ENCODE peak calls at places on chromosome 7, in seven cellular contexts. One of them, this sample, is unnamed.

GRCh38 chr7:117828831-117829230 is 44.4 kb downstream of the CTTNBP2 start:
- DNase-seq in brain microvascular endothelial cell: no peak
- DNase-seq in HCT116: no peak
- DNase-seq in GM12878: no peak
- DNase-seq in CD8-positive, alpha-beta T cell: no peak
- DNase-seq in PC-9: no peak
- DNase-seq in left ventricle myocardium inferior: no peak
- DNase-seq in this sample: no peak

GRCh38 chr7:47572939-47573757 is 8.8 kb downstream of the TNS3 start:
- DNase-seq in HCT116: no peak
- DNase-seq in PC-9: no peak
- DNase-seq in brain microvascular endothelial cell: no peak
- DNase-seq in CD8-positive, alpha-beta T cell: no peak
- DNase-seq in GM12878: no peak
- DNase-seq in left ventricle myocardium inferior: no peak
- DNase-seq in this sample: no peak

GRCh38 chr7:149722356-149722957 is 50.9 kb downstream of the ZNF467 start:
- DNase-seq in HCT116: no peak
- DNase-seq in PC-9: no peak
- DNase-seq in GM12878: no peak
- DNase-seq in left ventricle myocardium inferior: no peak
- DNase-seq in brain microvascular endothelial cell: no peak
- DNase-seq in CD8-positive, alpha-beta T cell: no peak
- DNase-seq in this sample: no peak

GRCh38 chr7:77580762-77581350 is 43.8 kb downstream of the PTPN12 start:
- DNase-seq in left ventricle myocardium inferior: no peak
- DNase-seq in PC-9: no peak
- DNase-seq in brain microvascular endothelial cell: peak
- DNase-seq in HCT116: no peak
- DNase-seq in GM12878: no peak
- DNase-seq in CD8-positive, alpha-beta T cell: no peak
- DNase-seq in this sample: no peak

GRCh38 chr7:19305698-19306097 is 160.5 kb upstream of the FERD3L start:
- DNase-seq in left ventricle myocardium inferior: no peak
- DNase-seq in PC-9: no peak
- DNase-seq in CD8-positive, alpha-beta T cell: no peak
- DNase-seq in brain microvascular endothelial cell: no peak
- DNase-seq in HCT116: no peak
- DNase-seq in GM12878: no peak
- DNase-seq in this sample: no peak

GRCh38 chr7:87624628-87625027 is 3.6 kb upstream of the RUNDC3B start:
- DNase-seq in HCT116: no peak
- DNase-seq in CD8-positive, alpha-beta T cell: no peak
- DNase-seq in PC-9: no peak
- DNase-seq in brain microvascular endothelial cell: no peak
- DNase-seq in GM12878: no peak
- DNase-seq in left ventricle myocardium inferior: no peak
- DNase-seq in this sample: no peak

GRCh38 chr7:79319369-79319768 is 134.1 kb downstream of the MAGI2 start:
- DNase-seq in CD8-positive, alpha-beta T cell: no peak
- DNase-seq in HCT116: no peak
- DNase-seq in left ventricle myocardium inferior: no peak
- DNase-seq in GM12878: no peak
- DNase-seq in brain microvascular endothelial cell: no peak
- DNase-seq in PC-9: no peak
- DNase-seq in this sample: no peak

GRCh38 chr7:156635529-156636385 is 4.8 kb upstream of the RNF32 start:
- DNase-seq in CD8-positive, alpha-beta T cell: no peak
- DNase-seq in brain microvascular endothelial cell: no peak
- DNase-seq in HCT116: no peak
- DNase-seq in PC-9: no peak
- DNase-seq in left ventricle myocardium inferior: no peak
- DNase-seq in GM12878: no peak
- DNase-seq in this sample: no peak

GRCh38 chr7:76247938-76248337 is 46.2 kb downstream of the SRRM3 start:
- DNase-seq in CD8-positive, alpha-beta T cell: no peak
- DNase-seq in PC-9: no peak
- DNase-seq in GM12878: no peak
- DNase-seq in HCT116: no peak
- DNase-seq in left ventricle myocardium inferior: no peak
- DNase-seq in brain microvascular endothelial cell: no peak
- DNase-seq in this sample: no peak

GRCh38 chr7:148348466-148348865 is 242.1 kb upstream of the C7orf33 start:
- DNase-seq in brain microvascular endothelial cell: no peak
- DNase-seq in GM12878: no peak
- DNase-seq in HCT116: no peak
- DNase-seq in left ventricle myocardium inferior: no peak
- DNase-seq in CD8-positive, alpha-beta T cell: no peak
- DNase-seq in PC-9: no peak
- DNase-seq in this sample: no peak

GRCh38 chr7:122887198-122887597 is 938 bp upstream of the CADPS2 start:
- DNase-seq in GM12878: no peak
- DNase-seq in HCT116: peak
- DNase-seq in PC-9: peak
- DNase-seq in brain microvascular endothelial cell: peak
- DNase-seq in left ventricle myocardium inferior: peak
- DNase-seq in CD8-positive, alpha-beta T cell: no peak
- DNase-seq in this sample: peak

DNA sequence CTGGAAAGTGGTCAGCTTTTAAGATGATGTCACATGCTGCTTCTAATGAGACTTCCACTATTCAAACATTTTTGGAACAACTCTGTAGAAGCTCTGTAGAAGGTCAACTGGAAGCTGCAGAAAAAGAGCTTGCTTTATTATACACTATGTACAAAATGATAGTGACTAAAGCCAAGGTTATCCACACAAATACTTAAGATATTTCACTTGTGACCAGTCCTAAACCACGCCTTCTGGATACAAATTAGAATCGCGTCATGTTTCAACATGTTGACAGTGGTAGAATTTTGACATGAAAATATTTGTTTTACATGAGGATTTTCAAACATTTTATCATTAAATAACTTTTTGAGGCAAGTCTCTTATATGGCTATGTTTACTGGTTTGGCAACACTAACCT is 499.6 kb upstream of the PHF14 start:
- DNase-seq in GM12878: no peak
- DNase-seq in HCT116: no peak
- DNase-seq in CD8-positive, alpha-beta T cell: no peak
- DNase-seq in PC-9: no peak
- DNase-seq in left ventricle myocardium inferior: no peak
- DNase-seq in brain microvascular endothelial cell: peak
- DNase-seq in this sample: no peak
- TF ChIP-seq CTCF in GM12878: no peak
- TF ChIP-seq CTCF in HCT116: no peak
- TF ChIP-seq CTCF in CD8-positive, alpha-beta T cell: no peak
- TF ChIP-seq CTCF in PC-9: no peak
- TF ChIP-seq CTCF in left ventricle myocardium inferior: no peak
- TF ChIP-seq CTCF in brain microvascular endothelial cell: no peak
- TF ChIP-seq CTCF in this sample: no peak

DNA sequence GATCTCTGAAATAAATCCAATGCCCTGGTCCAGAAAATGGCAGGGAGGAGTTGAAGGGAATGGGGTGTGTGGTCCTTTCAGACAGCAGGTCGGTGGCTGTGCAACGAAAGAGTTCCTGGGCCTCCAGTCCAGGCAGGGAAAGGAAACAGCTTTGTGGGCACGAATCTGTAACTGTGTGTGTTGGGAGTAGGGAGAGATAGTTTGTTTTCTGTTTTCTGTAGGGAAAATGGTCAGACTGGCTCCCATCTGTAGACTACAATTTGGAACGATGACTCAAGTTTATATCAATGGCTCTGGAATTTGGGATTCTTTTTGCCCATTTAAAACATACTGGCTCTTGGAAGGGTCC is 2.6 kb upstream of the HOXA9 start:
- DNase-seq in GM12878: no peak
- DNase-seq in HCT116: no peak
- DNase-seq in PC-9: no peak
- DNase-seq in left ventricle myocardium inferior: no peak
- DNase-seq in CD8-positive, alpha-beta T cell: no peak
- DNase-seq in brain microvascular endothelial cell: no peak
- DNase-seq in this sample: no peak
- H3K4me3 ChIP-seq in GM12878: no peak
- H3K4me3 ChIP-seq in HCT116: peak
- H3K4me3 ChIP-seq in PC-9: no peak
- H3K4me3 ChIP-seq in left ventricle myocardium inferior: no peak
- H3K4me3 ChIP-seq in CD8-positive, alpha-beta T cell: no peak
- H3K4me3 ChIP-seq in brain microvascular endothelial cell: no peak
- H3K4me3 ChIP-seq in this sample: no peak

DNA sequence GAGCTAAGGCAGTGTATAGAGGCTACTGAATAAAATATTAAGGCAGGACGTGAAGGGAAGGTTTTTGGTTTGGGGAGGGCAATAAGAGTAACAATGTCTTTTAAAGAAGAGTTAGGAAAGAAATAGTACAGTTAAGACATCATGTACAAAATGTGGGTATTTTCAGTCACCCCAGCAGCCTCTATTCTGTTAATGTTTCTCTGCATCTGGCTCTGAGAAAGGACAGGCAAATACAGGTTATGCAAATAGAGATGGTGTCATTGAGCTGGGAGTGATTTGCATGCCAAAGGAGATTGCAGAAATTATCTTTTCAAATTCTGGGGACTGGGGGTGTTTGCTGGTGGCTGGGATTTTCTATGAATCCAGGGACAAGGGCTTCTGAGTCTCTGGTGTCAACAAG is 6.7 kb upstream of the TAS2R60 start:
- DNase-seq in left ventricle myocardium inferior: no peak
- DNase-seq in CD8-positive, alpha-beta T cell: no peak
- DNase-seq in brain microvascular endothelial cell: no peak
- DNase-seq in HCT116: no peak
- DNase-seq in GM12878: no peak
- DNase-seq in PC-9: no peak
- DNase-seq in this sample: no peak
- H3K27ac ChIP-seq in left ventricle myocardium inferior: no peak
- H3K27ac ChIP-seq in CD8-positive, alpha-beta T cell: no peak
- H3K27ac ChIP-seq in brain microvascular endothelial cell: no peak
- H3K27ac ChIP-seq in HCT116: no peak
- H3K27ac ChIP-seq in GM12878: no peak
- H3K27ac ChIP-seq in PC-9: no peak
- H3K27ac ChIP-seq in this sample: no peak

GRCh38 chr7:151992375-151992774 is 33.1 kb upstream of the GALNT11 start:
- DNase-seq in brain microvascular endothelial cell: peak
- DNase-seq in GM12878: no peak
- DNase-seq in CD8-positive, alpha-beta T cell: peak
- DNase-seq in HCT116: peak
- DNase-seq in left ventricle myocardium inferior: peak
- DNase-seq in PC-9: peak
- DNase-seq in this sample: no peak
- TF ChIP-seq CTCF in brain microvascular endothelial cell: no peak
- TF ChIP-seq CTCF in GM12878: peak
- TF ChIP-seq CTCF in CD8-positive, alpha-beta T cell: peak
- TF ChIP-seq CTCF in HCT116: peak
- TF ChIP-seq CTCF in left ventricle myocardium inferior: peak
- TF ChIP-seq CTCF in PC-9: no peak
- TF ChIP-seq CTCF in this sample: no peak

DNA sequence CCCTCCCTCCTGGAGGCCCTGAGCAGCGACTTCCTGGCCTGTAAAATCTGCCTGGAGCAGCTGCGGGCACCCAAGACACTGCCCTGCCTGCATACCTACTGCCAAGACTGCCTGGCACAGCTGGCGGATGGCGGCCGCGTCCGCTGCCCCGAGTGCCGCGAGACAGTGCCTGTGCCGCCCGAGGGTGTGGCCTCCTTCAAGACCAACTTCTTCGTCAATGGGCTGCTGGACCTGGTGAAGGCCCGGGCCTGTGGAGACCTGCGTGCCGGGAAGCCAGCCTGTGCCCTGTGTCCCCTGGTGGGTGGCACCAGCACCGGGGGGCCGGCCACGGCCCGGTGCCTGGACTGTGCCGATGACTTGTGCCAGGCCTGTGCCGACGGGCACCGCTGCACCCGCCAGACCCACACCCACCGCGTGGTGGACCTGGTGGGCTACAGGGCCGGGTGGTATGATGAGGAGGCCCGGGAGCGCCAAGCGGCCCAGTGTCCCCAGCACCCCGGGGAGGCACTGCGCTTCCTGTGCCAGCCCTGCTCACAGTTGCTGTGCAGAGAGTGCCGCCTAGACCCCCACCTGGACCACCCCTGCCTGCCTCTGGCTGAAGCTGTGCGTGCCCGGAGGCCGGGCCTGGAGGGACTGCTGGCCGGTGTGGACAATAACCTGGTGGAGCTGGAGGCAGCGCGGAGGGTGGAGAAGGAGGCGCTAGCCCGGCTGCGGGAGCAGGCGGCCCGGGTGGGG is 2.2 kb downstream of the TRIM56 start:
- DNase-seq in left ventricle myocardium inferior: no peak
- DNase-seq in GM12878: no peak
- DNase-seq in brain microvascular endothelial cell: no peak
- DNase-seq in HCT116: no peak
- DNase-seq in CD8-positive, alpha-beta T cell: no peak
- DNase-seq in PC-9: no peak
- DNase-seq in this sample: no peak
- H3K4me3 ChIP-seq in left ventricle myocardium inferior: no peak
- H3K4me3 ChIP-seq in GM12878: no peak
- H3K4me3 ChIP-seq in brain microvascular endothelial cell: no peak
- H3K4me3 ChIP-seq in HCT116: no peak
- H3K4me3 ChIP-seq in CD8-positive, alpha-beta T cell: no peak
- H3K4me3 ChIP-seq in PC-9: no peak
- H3K4me3 ChIP-seq in this sample: no peak

DNA sequence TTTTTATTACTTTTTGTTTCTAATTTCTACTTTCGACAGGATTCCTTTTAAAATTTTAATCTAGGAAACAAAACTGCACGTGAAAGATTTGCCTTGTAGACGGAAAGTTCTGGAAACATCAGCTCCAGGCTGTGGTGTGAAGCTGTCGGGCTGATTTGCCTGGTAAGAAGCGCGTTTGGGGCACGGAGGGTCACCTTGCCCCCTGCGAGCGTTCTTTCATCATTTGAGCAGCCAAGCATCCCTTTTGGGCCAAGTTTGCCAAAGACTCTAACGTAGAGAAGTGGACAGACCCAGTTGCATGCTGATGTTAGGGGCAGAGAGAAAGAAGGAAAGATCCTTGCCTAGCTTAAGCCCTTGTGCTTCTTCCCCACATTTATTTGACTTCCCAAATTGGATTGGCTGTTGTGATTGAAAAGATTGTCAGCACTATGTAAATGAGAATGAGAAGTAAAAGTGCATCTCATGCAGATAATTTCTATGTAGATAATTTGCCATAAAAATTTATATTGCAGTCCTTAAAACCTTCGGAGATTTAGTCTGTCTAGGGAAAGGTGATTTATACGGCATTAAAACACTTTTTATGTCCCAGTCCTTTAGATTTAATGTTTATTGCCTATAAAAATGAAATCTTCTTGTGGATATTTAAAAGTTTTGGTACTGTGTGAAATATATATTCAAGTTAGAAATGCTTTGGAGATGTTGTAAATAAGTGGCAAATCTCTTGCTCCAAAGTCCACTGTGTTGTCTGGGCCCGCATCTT is 76.1 kb downstream of the CUX1 start:
- DNase-seq in left ventricle myocardium inferior: no peak
- DNase-seq in PC-9: no peak
- DNase-seq in CD8-positive, alpha-beta T cell: no peak
- DNase-seq in GM12878: no peak
- DNase-seq in brain microvascular endothelial cell: no peak
- DNase-seq in HCT116: no peak
- DNase-seq in this sample: no peak
- H3K27ac ChIP-seq in left ventricle myocardium inferior: no peak
- H3K27ac ChIP-seq in PC-9: no peak
- H3K27ac ChIP-seq in CD8-positive, alpha-beta T cell: no peak
- H3K27ac ChIP-seq in GM12878: no peak
- H3K27ac ChIP-seq in brain microvascular endothelial cell: no peak
- H3K27ac ChIP-seq in HCT116: no peak
- H3K27ac ChIP-seq in this sample: no peak

GRCh38 chr7:2242541-2243482 is 786 bp downstream of the NUDT1 start:
- DNase-seq in PC-9: peak
- DNase-seq in left ventricle myocardium inferior: no peak
- DNase-seq in brain microvascular endothelial cell: no peak
- DNase-seq in CD8-positive, alpha-beta T cell: no peak
- DNase-seq in HCT116: no peak
- DNase-seq in GM12878: no peak
- DNase-seq in this sample: no peak
- TF ChIP-seq CTCF in PC-9: no peak
- TF ChIP-seq CTCF in left ventricle myocardium inferior: no peak
- TF ChIP-seq CTCF in brain microvascular endothelial cell: peak
- TF ChIP-seq CTCF in CD8-positive, alpha-beta T cell: no peak
- TF ChIP-seq CTCF in HCT116: no peak
- TF ChIP-seq CTCF in GM12878: peak
- TF ChIP-seq CTCF in this sample: no peak